ENCODE peak calls at places on chromosomes 5 and 9, in seven cellular contexts. X is stomach, J is tibial artery, Q is foreskin fibroblast, G is GM12878, D is PC-3, Y is BJ. L is an unnamed sample.
A peak's percentile ranks its signal among the peaks of the same experiment; 100 is the strongest.

GRCh38 chr5:78610163-78610583 is 38.4 kb downstream of the LHFPL2 start:
- DNase-seq in Q (peak; percentile 73), J (peak; percentile 71), Y (no peak), G (no peak), D (no peak), X (no peak), L (no peak)

GRCh38 chr9:34546834-34547827 is 24.3 kb upstream of the ENHO start:
- DNase-seq in G (no peak), D (peak; percentile 74), Q (peak; percentile 43), X (peak; percentile 63), Y (no peak), J (peak; percentile 65), L (no peak)

GRCh38 chr5:176723440-176723839 is 76.2 kb downstream of the TSPAN17 start:
- DNase-seq in X (no peak), Q (no peak), D (no peak), J (no peak), Y (no peak), G (no peak), L (no peak)

GRCh38 chr5:77630246-77631165 is 8.0 kb downstream of the OTP start:
- DNase-seq in X (peak; percentile 43), Q (peak; percentile 22), Y (no peak), J (no peak), G (no peak), D (peak; percentile 41), L (no peak)

GRCh38 chr9:27117489-27118135 is 8.6 kb downstream of the TEK start:
- DNase-seq in Q (no peak), J (peak; percentile 76), X (peak; percentile 70), G (no peak), D (peak; percentile 89), Y (no peak), L (no peak)

GRCh38 chr5:1665231-1665630 is 134.4 kb downstream of the MRPL36 start:
- DNase-seq in G (no peak), Q (no peak), D (no peak), Y (no peak), X (no peak), J (no peak), L (no peak)

GRCh38 chr5:168646335-168646734 is 67.2 kb upstream of the PANK3 start:
- DNase-seq in G (no peak), J (no peak), Q (no peak), X (no peak), D (no peak), Y (no peak), L (no peak)

GRCh38 chr9:97072285-97072770 is 33.4 kb upstream of the CTSV start:
- DNase-seq in G (no peak), D (no peak), Y (no peak), Q (no peak), X (no peak), J (no peak), L (no peak)

GRCh38 chr5:153711755-153712154 is 221.3 kb downstream of the GRIA1 start:
- DNase-seq in G (no peak), Y (no peak), D (no peak), Q (no peak), X (no peak), J (no peak), L (no peak)

GRCh38 chr5:19855031-19855430 is 133.0 kb downstream of the CDH18 start:
- DNase-seq in Q (no peak), X (no peak), D (peak; percentile 46), G (no peak), J (no peak), Y (no peak), L (no peak)

GRCh38 chr5:73448451-73449136 is at the start of gene FOXD1:
- DNase-seq in D (peak; percentile 83), Y (peak; percentile 65), J (peak; percentile 90), G (no peak), Q (peak; percentile 96), X (peak; percentile 45), L (peak; percentile 50)

GRCh38 chr5:73450041-73450598 is 1.5 kb upstream of the FOXD1 start:
- DNase-seq in Q (no peak), J (no peak), D (no peak), Y (no peak), X (no peak), G (no peak), L (no peak)

GRCh38 chr5:73447234-73448071 is 1.1 kb downstream of the FOXD1 start:
- DNase-seq in X (no peak), D (peak; percentile 38), Q (no peak), Y (no peak), J (no peak), G (no peak), L (no peak)

GRCh38 chr5:73446631-73447233 is 1.8 kb downstream of the FOXD1 start:
- DNase-seq in X (no peak), Y (no peak), G (no peak), D (peak; percentile 16), Q (no peak), J (no peak), L (no peak)

GRCh38 chr5:73448072-73448432 is 525 bp downstream of the FOXD1 start:
- DNase-seq in X (no peak), J (no peak), Q (no peak), G (no peak), D (no peak), Y (no peak), L (no peak)
- H3K4me3 ChIP-seq in X (peak overlapping the region; percentile 52), J (peak overlapping the region; percentile 53), Q (peak overlapping the region; percentile 67), G (no peak overlapping the region), D (peak overlapping the region; percentile 78), Y (peak overlapping the region; percentile 80), L (peak overlapping the region; percentile 58)

GRCh38 chr9:742104-742503 is 99.4 kb upstream of the DMRT1 start:
- DNase-seq in X (no peak), Y (no peak), Q (no peak), G (no peak), J (peak; percentile 60), D (no peak), L (no peak)
- TF ChIP-seq CTCF in X (no peak), Y (no peak), Q (no peak), G (no peak), J (no peak), D (no peak), L (no peak)

GRCh38 chr9:112439171-112439570 is 47.5 kb upstream of the KIAA1958 start:
- DNase-seq in Q (no peak), D (no peak), G (no peak), J (no peak), Y (no peak), X (no peak), L (no peak)

GRCh38 chr9:112430006-112430522 is 50.2 kb downstream of the HSDL2 start:
- DNase-seq in G (no peak), D (no peak), X (no peak), Y (no peak), J (no peak), Q (no peak), L (no peak)

GRCh38 chr9:112437406-112437805 is 49.2 kb upstream of the KIAA1958 start:
- DNase-seq in G (no peak), Q (no peak), Y (no peak), J (no peak), X (no peak), D (no peak), L (no peak)

GRCh38 chr9:112434487-112434886 is 52.1 kb upstream of the KIAA1958 start:
- DNase-seq in Y (no peak), Q (no peak), X (no peak), J (no peak), D (no peak), G (no peak), L (no peak)

GRCh38 chr9:112433715-112434392 is 52.8 kb upstream of the KIAA1958 start:
- DNase-seq in X (no peak), D (no peak), J (no peak), Y (no peak), G (no peak), Q (no peak), L (no peak)
- H3K4me3 ChIP-seq in X (no peak overlapping the region), D (no peak overlapping the region), J (no peak overlapping the region), Y (no peak overlapping the region), G (no peak overlapping the region), Q (no peak overlapping the region), L (no peak overlapping the region)

GRCh38 chr9:133030317-133031129 is at the start of gene GTF3C5:
- DNase-seq in G (peak; percentile 97), Q (peak; percentile 98), J (peak; percentile 97), Y (peak; percentile 98), X (peak; percentile 93), D (peak; percentile 97), L (peak; percentile 96)
- TF ChIP-seq CTCF in G (no peak), Q (no peak), J (peak; percentile 8), Y (no peak), X (peak; percentile 6), D (no peak), L (no peak)

GRCh38 chr5:37208883-37209808 is 40.0 kb downstream of the CPLANE1 start:
- DNase-seq in X (no peak), J (no peak), Q (peak; percentile 15), Y (no peak), D (no peak), G (no peak), L (no peak)
- H3K4me3 ChIP-seq in X (peak overlapping the region; percentile 0), J (peak overlapping the region; percentile 42), Q (peak overlapping the region; percentile 50), Y (peak overlapping the region; percentile 24), D (no peak overlapping the region), G (no peak overlapping the region), L (peak overlapping the region; percentile 17)

DNA sequence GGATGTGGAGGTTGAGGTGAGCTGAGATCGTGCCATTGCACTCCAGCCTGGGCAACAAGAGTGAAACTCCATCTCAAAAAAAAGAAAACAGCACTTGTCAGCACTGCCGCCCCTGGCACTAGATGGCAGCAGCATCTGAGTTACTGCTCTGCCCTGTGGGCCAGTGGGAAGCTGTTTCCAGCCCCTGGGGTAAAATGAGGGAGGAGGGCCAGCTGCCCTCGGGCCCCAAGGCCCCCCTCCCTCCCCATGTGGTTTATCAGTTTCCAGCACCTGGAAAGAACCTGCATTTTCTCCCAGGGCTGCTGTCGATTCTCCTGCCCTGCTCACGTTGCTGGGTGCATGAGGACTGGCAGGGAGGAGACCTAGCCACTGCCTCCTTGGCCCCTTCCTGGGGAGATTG is 13.2 kb upstream of the CEL start:
- DNase-seq in D (peak; percentile 30), G (no peak), X (peak; percentile 60), Y (no peak), Q (peak; percentile 17), J (no peak), L (no peak)
- TF ChIP-seq CTCF in D (peak; percentile 43), G (peak; percentile 41), X (peak; percentile 14), Y (peak; percentile 54), Q (peak; percentile 51), J (no peak), L (peak; percentile 57)

DNA sequence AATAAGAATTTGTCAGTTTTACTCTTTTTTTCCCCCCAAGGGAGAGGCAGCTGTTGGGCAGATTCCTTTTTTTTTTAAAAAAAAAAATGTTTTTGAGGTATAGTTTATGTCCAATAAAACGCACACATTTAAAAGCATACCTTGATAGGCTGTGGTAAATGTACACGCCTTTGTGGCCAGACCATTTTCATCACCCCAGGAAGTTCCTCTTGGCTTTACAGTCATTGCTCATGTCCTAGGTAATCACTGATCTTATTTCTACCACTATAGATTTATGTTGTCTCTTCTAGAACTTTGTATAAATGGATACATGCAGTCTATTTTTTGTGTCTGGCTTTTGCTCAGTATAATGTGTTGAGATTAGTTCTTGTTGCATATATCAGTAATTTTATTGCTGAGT is 9.8 kb downstream of the SUB1 start:
- DNase-seq in X (no peak), Q (no peak), G (no peak), D (no peak), J (no peak), Y (no peak), L (no peak)
- H3K4me3 ChIP-seq in X (no peak overlapping the region), Q (no peak overlapping the region), G (peak overlapping the region; percentile 29), D (no peak overlapping the region), J (no peak overlapping the region), Y (no peak overlapping the region), L (no peak overlapping the region)

GRCh38 chr9:112717669-112718331 is at the start of gene INIP:
- DNase-seq in D (peak; percentile 96), Q (peak; percentile 95), X (peak; percentile 96), G (peak; percentile 87), J (peak; percentile 97), Y (peak; percentile 77), L (peak; percentile 75)
- TF ChIP-seq CTCF in D (no peak), Q (no peak), X (no peak), G (peak; percentile 26), J (peak; percentile 24), Y (peak; percentile 12), L (peak; percentile 5)